ENCODE peak calls at places on chromosome 12, in seven cellular contexts. R, Y, H, O, L, U and E are unnamed samples.
A peak's percentile ranks its signal among the peaks of the same experiment; 100 is the strongest.

GRCh38 chr12:78916845-78917480 is 52.4 kb downstream of the SYT1 start:
- DNase-seq in L (no peak), Y (peak; percentile 45), U (no peak), H (no peak), O (no peak), R (no peak), E (no peak)

GRCh38 chr12:124613151-124613585 is 45.8 kb upstream of the NCOR2 start:
- DNase-seq in H (no peak), O (no peak), U (no peak), L (no peak), Y (no peak), R (no peak), E (no peak)

GRCh38 chr12:89351489-89352241 is 636 bp downstream of the DUSP6 start:
- DNase-seq in U (peak; percentile 43), Y (peak; percentile 20), H (peak; percentile 18), R (peak; percentile 37), L (no peak), O (no peak), E (no peak)

GRCh38 chr12:6839482-6840201 is 1.1 kb upstream of the GNB3 start:
- DNase-seq in R (no peak), H (no peak), O (peak; percentile 80), L (no peak), U (no peak), Y (no peak), E (no peak)

GRCh38 chr12:87848248-87848868 is 180.8 kb downstream of the C12orf50 start:
- DNase-seq in H (no peak), Y (peak; percentile 25), L (no peak), O (peak; percentile 66), R (peak; percentile 5), U (no peak), E (no peak)

GRCh38 chr12:4584281-4584680 is 22.3 kb downstream of the DYRK4 start:
- DNase-seq in O (no peak), U (no peak), L (no peak), Y (no peak), H (no peak), R (no peak), E (no peak)

GRCh38 chr12:97229036-97229435 is 233.6 kb upstream of the RMST start:
- DNase-seq in R (no peak), H (no peak), U (no peak), L (no peak), O (no peak), Y (no peak), E (no peak)

GRCh38 chr12:3119192-3119744 is 42.1 kb downstream of the TSPAN9 start:
- DNase-seq in R (no peak), Y (no peak), L (no peak), H (no peak), U (peak; percentile 21), O (no peak), E (no peak)

GRCh38 chr12:4809013-4809448 is 88.8 kb downstream of the GALNT8 start:
- DNase-seq in O (peak; percentile 79), R (no peak), H (no peak), L (no peak), U (no peak), Y (peak; percentile 16), E (no peak)

GRCh38 chr12:121295746-121296617 is 527 bp downstream of the CAMKK2 start:
- DNase-seq in L (peak; percentile 17), U (peak; percentile 47), O (peak; percentile 56), H (peak; percentile 19), Y (no peak), R (peak; percentile 39), E (peak; percentile 37)